ENCODE peak calls at places on chromosomes 13 and 19, in eight cellular contexts. V, O, I, Z, F, N, A and X are unnamed samples.
A peak's percentile ranks its signal among the peaks of the same experiment; 100 is the strongest.

GRCh38 chr13:66618702-66619101 is 611.4 kb downstream of the PCDH9 start:
- DNase-seq in O (peak; percentile 26), A (no peak), I (no peak), N (no peak), F (peak; percentile 3), Z (peak; percentile 67), V (no peak), X (no peak)

GRCh38 chr13:34772881-34773280 is 169.2 kb upstream of the NBEA start:
- DNase-seq in O (no peak), I (no peak), F (no peak), Z (no peak), A (no peak), N (no peak), V (no peak), X (no peak)

GRCh38 chr19:27675771-27676170 is 1537.2 kb downstream of the UQCRFS1 start:
- DNase-seq in O (no peak), V (no peak), Z (no peak), N (no peak), I (no peak), F (no peak), A (no peak), X (no peak)

GRCh38 chr19:54180691-54181091 is 7.7 kb upstream of the TMC4 start:
- DNase-seq in Z (no peak), I (no peak), A (no peak), F (no peak), V (no peak), O (no peak), N (no peak), X (no peak)

GRCh38 chr13:99959538-99960230 is 11.9 kb downstream of the ZIC5 start:
- DNase-seq in F (no peak), A (peak; percentile 81), O (no peak), V (peak; percentile 55), N (no peak), Z (no peak), I (no peak), X (no peak)

GRCh38 chr19:30148039-30148438 is 206.0 kb downstream of the URI1 start:
- DNase-seq in N (no peak), A (no peak), F (no peak), O (no peak), I (no peak), Z (no peak), V (no peak), X (peak; percentile 16)

GRCh38 chr19:35267818-35268545 is 780 bp upstream of the USF2 start:
- DNase-seq in F (peak; percentile 71), N (peak; percentile 91), V (peak; percentile 53), O (peak; percentile 24), I (peak; percentile 77), A (peak; percentile 86), Z (peak; percentile 82), X (peak; percentile 89)

GRCh38 chr19:30856376-30856775 is 484.2 kb downstream of the ZNF536 start:
- DNase-seq in V (no peak), O (no peak), F (no peak), I (no peak), N (no peak), A (no peak), Z (no peak), X (no peak)

GRCh38 chr19:40691421-40692211 is 1.2 kb upstream of the NUMBL start:
- DNase-seq in V (no peak), O (no peak), Z (no peak), N (no peak), A (peak; percentile 65), F (peak; percentile 37), I (peak; percentile 89), X (no peak)

GRCh38 chr19:33948651-33949335 is 152.1 kb downstream of the KCTD15 start:
- DNase-seq in V (no peak), I (no peak), Z (no peak), A (peak; percentile 32), N (no peak), O (no peak), F (no peak), X (no peak)

GRCh38 chr13:101155920-101156319 is 260.4 kb downstream of the NALCN start:
- DNase-seq in N (no peak), F (no peak), V (no peak), I (no peak), A (peak; percentile 58), Z (no peak), O (no peak), X (no peak)
- TF ChIP-seq CTCF in N (peak; percentile 10), F (peak; percentile 62), V (peak; percentile 62), I (peak; percentile 60), A (peak; percentile 81), Z (peak; percentile 55), O (no peak), X (no peak)

DNA sequence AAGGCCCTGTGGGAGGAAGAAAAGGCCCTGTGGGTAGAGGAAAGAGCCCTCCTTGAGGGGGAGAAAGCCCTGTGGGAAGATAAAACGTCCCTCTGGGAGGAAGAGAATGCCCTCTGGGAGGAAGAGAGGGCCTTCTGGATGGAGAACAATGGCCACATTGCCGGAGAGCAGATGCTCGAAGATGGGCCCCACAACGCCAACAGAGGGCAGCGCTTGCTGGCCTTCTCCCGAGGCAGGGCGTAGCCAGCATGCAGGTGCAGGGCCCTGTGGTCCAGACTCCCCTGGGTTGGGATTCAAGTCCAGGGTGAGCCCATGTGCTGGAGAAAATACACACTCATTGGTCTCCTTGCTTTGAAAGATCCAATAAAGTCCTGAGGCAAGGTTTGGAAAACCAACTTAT is 4.1 kb downstream of the CCDC70 start:
- DNase-seq in Z (no peak), V (no peak), F (no peak), I (no peak), A (peak; percentile 74), O (no peak), N (no peak), X (no peak)
- TF ChIP-seq CTCF in Z (no peak), V (no peak), F (peak; percentile 6), I (no peak), A (peak; percentile 69), O (no peak), N (no peak), X (no peak)

GRCh38 chr19:46571495-46571894 is 29.6 kb upstream of the CALM3 start:
- DNase-seq in A (peak; percentile 92), N (no peak), V (peak; percentile 14), F (peak; percentile 70), I (peak; percentile 27), Z (peak; percentile 31), O (peak; percentile 46), X (peak; percentile 30)
- TF ChIP-seq CTCF in A (peak; percentile 77), N (no peak), V (peak; percentile 41), F (peak; percentile 61), I (no peak), Z (peak; percentile 20), O (peak; percentile 24), X (peak; percentile 35)

GRCh38 chr19:14052470-14052869 is 9.4 kb downstream of the PALM3 start:
- DNase-seq in N (no peak), V (no peak), A (no peak), O (no peak), Z (no peak), I (no peak), F (no peak), X (no peak)
- TF ChIP-seq CTCF in N (no peak), V (no peak), A (no peak), O (no peak), Z (no peak), I (no peak), F (no peak), X (no peak)